ENCODE peak calls at places on chromosomes 16 and 17, in five cellular contexts. Q is CD8-positive, alpha-beta T cell; R is neuronal stem cell; D is aorta; G is H7. T is an unnamed sample. For H3K36me3, the result is how much of the 10 kb centered on the place peaks cover.

GRCh38 chr17:73387746-73388577 is 76.2 kb upstream of the CDC42EP4 start:
- DNase-seq in Q (no peak), R (no peak), D (peak), G (peak), T (no peak)

GRCh38 chr16:79863128-79864031 is 262.8 kb upstream of the MAF start:
- DNase-seq in Q (no peak), R (no peak), D (no peak), G (no peak), T (no peak)

GRCh38 chr17:50541402-50541915 is 5.5 kb upstream of the SPATA20 start:
- DNase-seq in Q (no peak), R (no peak), D (no peak), G (no peak), T (no peak)

GRCh38 chr16:15949210-15950166 is at the start of gene ABCC1:
- DNase-seq in Q (peak), R (peak), D (peak), G (peak), T (no peak)

GRCh38 chr17:50903604-50904521 is 37.7 kb upstream of the TOB1 start:
- DNase-seq in Q (no peak), R (no peak), D (no peak), G (no peak), T (no peak)

GRCh38 chr16:66858740-66859396 is 14.7 kb downstream of the CA7 start:
- DNase-seq in Q (no peak), R (no peak), D (peak), G (peak), T (peak)

GRCh38 chr16:78695371-78695770 is 595.9 kb downstream of the WWOX start:
- DNase-seq in Q (no peak), R (no peak), D (no peak), G (no peak), T (no peak)

GRCh38 chr17:29124931-29125270 is 55.3 kb downstream of the MYO18A start:
- DNase-seq in Q (no peak), R (no peak), D (no peak), G (no peak), T (no peak)

GRCh38 chr17:49646391-49647255 is 31.3 kb downstream of the SPOP start:
- DNase-seq in Q (no peak), R (no peak), D (no peak), G (no peak), T (no peak)

GRCh38 chr17:79721993-79722671 is 8.6 kb upstream of the ENPP7 start:
- DNase-seq in Q (no peak), R (no peak), D (no peak), G (peak), T (no peak)

GRCh38 chr17:40538019-40538935 is 27.0 kb downstream of the CCR7 start:
- DNase-seq in Q (no peak), R (no peak), D (peak), G (no peak), T (peak)

GRCh38 chr17:59786213-59786535 is 78.7 kb downstream of the VMP1 start:
- DNase-seq in Q (no peak), R (no peak), D (no peak), G (no peak), T (no peak)

GRCh38 chr17:19706791-19707727 is 9.3 kb downstream of the SLC47A2 start:
- DNase-seq in Q (no peak), R (no peak), D (no peak), G (peak), T (no peak)

GRCh38 chr17:81030726-81031570 is 4.0 kb upstream of the BAIAP2 start:
- DNase-seq in Q (no peak), R (no peak), D (peak), G (peak), T (no peak)

GRCh38 chr17:3794890-3795757 is 5.9 kb downstream of the ITGAE start:
- DNase-seq in Q (peak), R (no peak), D (peak), G (peak), T (no peak)

GRCh38 chr16:48291303-48291702 is 44.0 kb upstream of the ABCC11 start:
- DNase-seq in Q (no peak), R (no peak), D (no peak), G (no peak), T (no peak)

GRCh38 chr17:63699638-63700527 is at the start of gene LIMD2:
- DNase-seq in Q (peak), R (peak), D (peak), G (peak), T (no peak)

GRCh38 chr16:243348-243747 is 8.7 kb downstream of the FAM234A start:
- DNase-seq in Q (no peak), R (no peak), D (no peak), G (no peak), T (no peak)

GRCh38 chr17:80503921-80504320 is 27.5 kb upstream of the NPTX1 start:
- DNase-seq in Q (no peak), R (no peak), D (no peak), G (no peak), T (no peak)

GRCh38 chr17:77036841-77037381 is 103.9 kb upstream of the SEC14L1 start:
- DNase-seq in Q (no peak), R (no peak), D (peak), G (no peak), T (no peak)

GRCh38 chr16:9151597-9151996 is 60.2 kb downstream of the HAPSTR1 start:
- DNase-seq in Q (no peak), R (no peak), D (no peak), G (no peak), T (no peak)

GRCh38 chr16:87684711-87685404 is 80.9 kb downstream of the KLHDC4 start:
- DNase-seq in Q (no peak), R (no peak), D (no peak), G (no peak), T (no peak)

GRCh38 chr17:83064732-83065659 is 14.4 kb upstream of the METRNL start:
- DNase-seq in Q (no peak), R (no peak), D (peak), G (peak), T (peak)

GRCh38 chr17:38879878-38880727 is 10.2 kb downstream of the LASP1 start:
- DNase-seq in Q (no peak), R (no peak), D (peak), G (peak), T (no peak)
- H3K36me3 ChIP-seq in Q (under half), R (half or more), D (under half), G (under half), T (under half)

DNA sequence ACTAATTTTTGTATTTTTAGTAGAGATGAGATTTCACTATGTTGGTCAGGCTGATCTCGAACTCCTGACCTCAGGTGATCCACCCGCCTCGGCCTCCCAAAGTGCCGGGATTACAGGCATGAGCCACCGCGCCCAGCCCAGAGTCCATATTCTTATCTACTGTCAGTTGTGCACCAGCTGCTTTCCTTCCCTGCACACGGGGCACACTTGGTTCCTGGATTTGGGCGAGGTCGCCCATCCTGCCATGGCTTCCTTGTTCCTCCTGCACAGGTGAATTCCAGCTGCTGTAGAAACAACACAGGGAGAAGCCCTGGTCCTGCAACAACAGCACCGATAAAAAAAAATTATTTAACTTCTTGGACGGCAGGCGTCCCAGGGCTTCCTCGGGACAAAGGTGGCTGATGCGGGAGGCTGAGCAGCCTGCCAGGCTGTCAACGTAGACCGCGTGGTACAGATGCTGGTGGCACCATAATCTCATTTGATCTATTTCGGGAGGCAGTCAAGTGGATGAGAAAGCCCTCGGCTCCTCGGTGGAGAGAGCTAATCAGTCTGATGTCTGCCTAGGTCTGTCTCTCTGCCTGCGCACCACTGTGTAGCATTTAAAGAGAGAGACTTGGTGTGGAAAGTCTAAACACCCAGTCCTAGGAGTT is 19.1 kb downstream of the RGS9 start:
- DNase-seq in Q (no peak), R (no peak), D (no peak), G (no peak), T (no peak)
- H3K36me3 ChIP-seq in Q (under half), R (under half), D (under half), G (under half), T (under half)

DNA sequence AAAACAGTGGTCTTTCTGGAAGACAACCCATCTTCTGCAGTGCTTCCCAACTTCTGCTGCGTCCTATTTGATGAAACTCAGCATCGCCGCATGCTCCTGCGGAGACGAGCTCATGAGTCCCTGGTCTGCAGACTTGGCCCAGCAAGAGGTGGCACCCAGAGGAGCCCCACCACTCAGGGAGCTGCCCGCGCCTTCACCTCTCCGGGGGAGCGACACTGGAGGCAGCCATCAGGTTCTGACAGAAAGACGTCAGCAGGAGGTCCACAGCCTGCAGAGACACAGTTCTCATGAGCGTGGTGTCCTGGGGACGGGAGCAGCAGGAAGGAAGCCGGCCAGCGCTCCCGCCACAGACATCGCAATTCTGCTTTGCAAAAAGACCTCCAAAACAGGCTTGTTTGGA is 46.1 kb downstream of the FANCA start:
- DNase-seq in Q (no peak), R (no peak), D (no peak), G (peak), T (no peak)
- H3K36me3 ChIP-seq in Q (under half), R (half or more), D (under half), G (under half), T (under half)

GRCh38 chr17:44209786-44210341 is 9.6 kb downstream of the UBTF start:
- DNase-seq in Q (no peak), R (no peak), D (no peak), G (no peak), T (no peak)
- H3K36me3 ChIP-seq in Q (under half), R (half or more), D (under half), G (under half), T (under half)

GRCh38 chr17:74821655-74822328 is 37.9 kb downstream of the GRIN2C start:
- DNase-seq in Q (no peak), R (no peak), D (no peak), G (no peak), T (no peak)

GRCh38 chr17:74818306-74818705 is 41.4 kb downstream of the GRIN2C start:
- DNase-seq in Q (no peak), R (no peak), D (no peak), G (peak), T (no peak)

GRCh38 chr17:74816883-74817620 is 40.9 kb upstream of the NAT9 start:
- DNase-seq in Q (no peak), R (no peak), D (no peak), G (peak), T (no peak)

GRCh38 chr17:74822329-74823175 is 37.1 kb downstream of the GRIN2C start:
- DNase-seq in Q (no peak), R (no peak), D (no peak), G (no peak), T (no peak)

DNA sequence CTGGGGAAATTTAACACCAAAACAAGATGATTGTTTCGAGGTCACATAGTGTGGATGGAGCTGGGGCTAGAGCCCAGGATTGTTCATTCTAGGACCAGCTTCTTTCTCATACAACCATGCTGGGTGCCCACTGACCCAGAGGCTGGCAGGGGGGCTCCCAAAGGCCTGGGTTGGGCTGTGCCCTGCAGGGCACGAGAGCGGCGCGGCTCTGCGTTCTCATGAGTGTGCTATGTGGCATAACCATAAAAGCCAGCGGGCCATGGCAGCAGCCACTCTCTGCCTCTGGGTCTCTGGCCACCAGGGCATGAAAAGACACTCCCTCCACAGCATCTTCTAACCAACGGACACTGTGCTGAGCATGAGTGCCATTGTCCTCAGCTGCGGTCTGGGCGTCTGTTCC is 39.6 kb downstream of the GRIN2C start:
- DNase-seq in Q (no peak), R (no peak), D (no peak), G (peak), T (no peak)
- H3K36me3 ChIP-seq in Q (under half), R (under half), D (under half), G (under half), T (under half)

GRCh38 chr17:69947027-69947759 is 127.8 kb upstream of the KCNJ16 start:
- DNase-seq in Q (no peak), R (no peak), D (no peak), G (no peak), T (no peak)
- H3K36me3 ChIP-seq in Q (under half), R (under half), D (under half), G (under half), T (under half)

T was measured in breast epithelium.